ENCODE peak calls at places on chromosomes 16 and 17, in four cellular contexts. I is mesendoderm, M is H9, Q is H1. G is an unnamed sample.

GRCh38 chr16:668519-669171 is 713 bp downstream of the RHOT2 start:
- DNase-seq in I (no peak), M (no peak), Q (no peak), G (no peak)

GRCh38 chr16:14193316-14193871 is 122.3 kb downstream of the MRTFB start:
- DNase-seq in M (no peak), Q (no peak), I (no peak), G (no peak)

GRCh38 chr16:64406661-64407267 is 715.1 kb downstream of the CDH11 start:
- DNase-seq in Q (no peak), I (peak; percentile 65), M (no peak), G (no peak)

GRCh38 chr16:1707193-1707790 is 1.3 kb downstream of the MAPK8IP3 start:
- DNase-seq in Q (no peak), I (peak; percentile 20), M (no peak), G (peak; percentile 40)

GRCh38 chr16:58125781-58126335 is 3.3 kb downstream of the CFAP20 start:
- DNase-seq in M (no peak), Q (no peak), I (peak; percentile 26), G (no peak)

GRCh38 chr16:80570106-80570478 is 29.3 kb downstream of the DYNLRB2 start:
- DNase-seq in Q (no peak), I (no peak), M (no peak), G (peak; percentile 37)

GRCh38 chr16:50769-51591 is 2.4 kb downstream of the POLR3K start:
- DNase-seq in Q (no peak), M (no peak), I (no peak), G (no peak)

GRCh38 chr17:57870283-57870635 is 20.4 kb upstream of the MRPS23 start:
- DNase-seq in I (no peak), M (no peak), Q (no peak), G (peak; percentile 61)

GRCh38 chr17:49210158-49211029 is at the start of the genes ABI3 and GNGT2:
- DNase-seq in Q (no peak), M (peak; percentile 74), I (peak; percentile 73), G (peak; percentile 55)

GRCh38 chr17:8964801-8965393 is 610 bp downstream of the PIK3R5 start:
- DNase-seq in Q (no peak), M (peak; percentile 54), I (no peak), G (no peak)

GRCh38 chr17:77928519-77929179 is 29.9 kb upstream of the TNRC6C start:
- DNase-seq in Q (no peak), M (no peak), I (no peak), G (no peak)

GRCh38 chr17:77926967-77927366 is 31.5 kb upstream of the TNRC6C start:
- DNase-seq in I (no peak), M (no peak), Q (no peak), G (no peak)

GRCh38 chr17:77926144-77926543 is 32.4 kb upstream of the TNRC6C start:
- DNase-seq in Q (no peak), M (no peak), I (no peak), G (no peak)

GRCh38 chr17:77929180-77929564 is 29.3 kb upstream of the TNRC6C start:
- DNase-seq in I (no peak), M (no peak), Q (no peak), G (no peak)

GRCh38 chr17:77927777-77928518 is 30.6 kb upstream of the TNRC6C start:
- DNase-seq in M (no peak), Q (no peak), I (no peak), G (no peak)
- H3K56ac ChIP-seq in M (no peak overlapping the region), Q (no peak overlapping the region), I (peak overlapping the region; percentile 38), G (no peak overlapping the region)

GRCh38 chr16:48537275-48537674 is 72.7 kb downstream of the N4BP1 start:
- DNase-seq in M (no peak), Q (no peak), I (no peak), G (no peak)
- H3K56ac ChIP-seq in M (no peak overlapping the region), Q (no peak overlapping the region), I (no peak overlapping the region), G (no peak overlapping the region)

DNA sequence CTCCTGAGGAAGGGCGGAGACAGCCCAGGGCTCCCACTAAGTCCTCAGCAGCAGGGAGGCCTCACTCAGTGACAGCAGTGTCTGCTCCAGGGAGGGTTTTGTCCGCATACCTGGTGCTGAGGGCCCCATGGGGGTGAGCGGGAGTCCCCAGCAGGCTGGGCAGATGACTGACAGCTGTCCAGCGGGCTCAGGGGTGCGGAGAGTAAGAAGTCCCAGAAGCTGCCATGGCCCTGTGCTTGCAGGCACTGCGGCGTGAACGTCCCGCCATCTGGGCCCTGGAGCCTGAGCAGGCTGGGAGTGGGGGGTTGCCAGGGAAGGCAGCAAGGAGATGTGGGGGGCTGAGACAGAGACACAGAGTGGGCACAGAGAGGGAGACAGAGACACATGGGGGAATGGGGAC is 20.1 kb downstream of the CACNA1G start:
- DNase-seq in M (no peak), I (no peak), Q (no peak), G (no peak)
- H3K56ac ChIP-seq in M (no peak overlapping the region), I (no peak overlapping the region), Q (no peak overlapping the region), G (no peak overlapping the region)

GRCh38 chr17:30393491-30393890 is 14.8 kb downstream of the CPD start:
- DNase-seq in M (no peak), I (no peak), Q (no peak), G (peak; percentile 29)
- H3K56ac ChIP-seq in M (no peak overlapping the region), I (no peak overlapping the region), Q (no peak overlapping the region), G (no peak overlapping the region)

GRCh38 chr16:8110572-8111514 is 479.5 kb downstream of the TMEM114 start:
- DNase-seq in I (no peak), Q (no peak), M (no peak), G (no peak)
- H3K56ac ChIP-seq in I (no peak overlapping the region), Q (no peak overlapping the region), M (no peak overlapping the region), G (no peak overlapping the region)

DNA sequence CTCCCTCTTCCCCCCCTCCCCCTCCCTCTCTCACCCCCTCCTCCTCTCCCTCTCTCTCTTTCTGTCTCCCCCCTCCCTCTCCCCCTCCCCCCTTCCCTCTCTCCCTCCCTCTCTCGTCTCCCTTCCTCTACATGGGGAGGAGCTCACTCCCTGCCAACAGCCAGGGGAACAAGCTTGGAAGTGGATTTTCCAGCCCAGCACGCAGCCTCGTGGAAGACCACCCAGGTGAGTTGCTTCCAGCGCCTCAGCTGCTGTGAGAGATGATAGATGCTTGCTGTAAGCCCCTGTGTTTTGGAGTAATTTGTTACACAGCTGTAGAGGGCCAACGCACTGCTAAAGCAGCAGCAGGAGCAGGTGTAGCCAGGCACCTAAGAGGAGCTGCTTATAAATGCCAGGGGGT is 20.8 kb downstream of the ACTG1 start:
- DNase-seq in Q (no peak), M (no peak), I (no peak), G (no peak)
- H3K56ac ChIP-seq in Q (no peak overlapping the region), M (no peak overlapping the region), I (no peak overlapping the region), G (no peak overlapping the region)

G was measured in IMR-90.